ENCODE peak calls at places on chromosomes 11 and 22, in seven cellular contexts. U, Z, V, Y, R, Q and B are unnamed samples.

GRCh38 chr22:39943366-39943765 is 16.8 kb upstream of the TMA7B start:
- DNase-seq in U (no peak), Z (no peak), V (no peak), Y (no peak), R (no peak), Q (no peak), B (no peak)

GRCh38 chr11:130945945-130946344 is 29.7 kb upstream of the SNX19 start:
- DNase-seq in U (no peak), Z (no peak), V (peak; percentile 87), Y (no peak), R (no peak), Q (no peak), B (no peak)

GRCh38 chr11:134466035-134466908 is 54.2 kb upstream of the B3GAT1 start:
- DNase-seq in U (no peak), Z (no peak), V (no peak), Y (no peak), R (peak; percentile 28), Q (no peak), B (peak; percentile 46)

GRCh38 chr11:73288197-73288872 is 16.2 kb downstream of the P2RY6 start:
- DNase-seq in U (no peak), Z (no peak), V (no peak), Y (peak; percentile 42), R (peak; percentile 72), Q (no peak), B (no peak)

GRCh38 chr11:126680109-126680508 is 320.5 kb downstream of the KIRREL3 start:
- DNase-seq in U (no peak), Z (no peak), V (no peak), Y (no peak), R (no peak), Q (no peak), B (no peak)

GRCh38 chr22:23835773-23836144 is 3.0 kb downstream of the DERL3 start:
- DNase-seq in U (no peak), Z (no peak), V (no peak), Y (no peak), R (no peak), Q (peak; percentile 62), B (no peak)

GRCh38 chr22:36528336-36528735 is 630 bp downstream of the EIF3D start:
- DNase-seq in U (no peak), Z (no peak), V (no peak), Y (no peak), R (peak; percentile 48), Q (no peak), B (peak; percentile 42)

GRCh38 chr11:132248585-132248984 is 878.2 kb downstream of the NTM start:
- DNase-seq in U (no peak), Z (no peak), V (no peak), Y (no peak), R (no peak), Q (no peak), B (no peak)